ENCODE peak calls at places on chromosome 13, in five cellular contexts. X is endodermal cell, V is tibial nerve, R is fibroblast of lung, T is thyroid gland. E is an unnamed sample.

GRCh38 chr13:91133941-91134772 is 213.3 kb upstream of the MIR17HG start:
- DNase-seq in R (peak; percentile 60), X (peak; percentile 71), V (no peak), T (peak; percentile 50), E (peak; percentile 60)

GRCh38 chr13:93723316-93723715 is 496.7 kb downstream of the GPC6 start:
- DNase-seq in T (no peak), R (peak; percentile 32), X (no peak), V (no peak), E (no peak)

GRCh38 chr13:60583911-60584753 is 187.1 kb downstream of the TDRD3 start:
- DNase-seq in X (peak; percentile 77), V (peak; percentile 15), T (no peak), R (peak; percentile 94), E (peak; percentile 25)

GRCh38 chr13:111944171-111944583 is 122.8 kb upstream of the SOX1 start:
- DNase-seq in T (no peak), X (no peak), V (no peak), R (no peak), E (no peak)

GRCh38 chr13:43558942-43559341 is 227.8 kb downstream of the ENOX1 start:
- DNase-seq in V (no peak), R (no peak), X (no peak), T (no peak), E (no peak)

GRCh38 chr13:18946738-18947137 is 234.9 kb downstream of the TUBA3C start:
- DNase-seq in R (no peak), X (peak; percentile 14), V (no peak), T (no peak), E (no peak)

GRCh38 chr13:87999141-87999765 is 328.1 kb downstream of the SLITRK5 start:
- DNase-seq in X (no peak), R (peak; percentile 83), V (no peak), T (no peak), E (no peak)

GRCh38 chr13:44734204-44734707 is 158.1 kb upstream of the TSC22D1 start:
- DNase-seq in T (peak; percentile 60), R (peak; percentile 64), V (no peak), X (no peak), E (no peak)

GRCh38 chr13:100552755-100553154 is 35.8 kb downstream of the GGACT start:
- DNase-seq in X (no peak), T (no peak), R (no peak), V (no peak), E (no peak)

GRCh38 chr13:93309886-93310520 is 83.4 kb downstream of the GPC6 start:
- DNase-seq in R (peak; percentile 83), T (no peak), X (no peak), V (no peak), E (peak; percentile 29)

GRCh38 chr13:79937311-79938243 is 403.3 kb downstream of the SPRY2 start:
- DNase-seq in V (no peak), R (no peak), T (no peak), X (peak; percentile 35), E (no peak)

GRCh38 chr13:73533111-73533510 is 474.3 kb downstream of the KLF5 start:
- DNase-seq in X (no peak), T (no peak), V (no peak), R (peak; percentile 54), E (no peak)

GRCh38 chr13:100608906-100609305 is 20.3 kb upstream of the GGACT start:
- DNase-seq in R (peak; percentile 55), T (no peak), X (no peak), V (no peak), E (no peak)

GRCh38 chr13:20997301-20998061 is 63.9 kb downstream of the LATS2 start:
- DNase-seq in T (no peak), X (peak; percentile 51), V (no peak), R (peak; percentile 99), E (no peak)

GRCh38 chr13:79392882-79393563 is 13.0 kb downstream of the RBM26 start:
- DNase-seq in T (peak; percentile 14), X (no peak), V (no peak), R (peak; percentile 92), E (no peak)

GRCh38 chr13:33471182-33471581 is 185.6 kb upstream of the STARD13 start:
- DNase-seq in T (no peak), V (no peak), X (no peak), R (peak; percentile 19), E (peak; percentile 36)

GRCh38 chr13:34867590-34867989 is 74.5 kb upstream of the NBEA start:
- DNase-seq in R (peak; percentile 81), X (no peak), T (peak; percentile 68), V (no peak), E (no peak)

GRCh38 chr13:31213681-31214289 is 14.0 kb downstream of the B3GLCT start:
- DNase-seq in R (peak; percentile 27), X (no peak), V (no peak), T (no peak), E (no peak)

GRCh38 chr13:108266316-108266936 is 3.1 kb upstream of the TNFSF13B start:
- DNase-seq in T (no peak), X (no peak), R (no peak), V (no peak), E (no peak)

GRCh38 chr13:23578411-23579071 is 8.3 kb downstream of the TNFRSF19 start:
- DNase-seq in V (peak; percentile 64), X (peak; percentile 90), T (peak; percentile 75), R (peak; percentile 70), E (peak; percentile 82)

GRCh38 chr13:22665531-22665930 is 515.2 kb upstream of the SGCG start:
- DNase-seq in T (no peak), V (no peak), X (no peak), R (no peak), E (no peak)

GRCh38 chr13:20405691-20406090 is 120.0 kb downstream of the CRYL1 start:
- DNase-seq in V (no peak), T (no peak), X (peak; percentile 83), R (no peak), E (peak; percentile 72)

GRCh38 chr13:101140936-101141335 is 275.4 kb downstream of the NALCN start:
- DNase-seq in R (no peak), T (no peak), X (no peak), V (no peak), E (no peak)

GRCh38 chr13:75258159-75258782 is 223.7 kb downstream of the TBC1D4 start:
- DNase-seq in V (no peak), R (peak; percentile 41), T (no peak), X (no peak), E (peak; percentile 47)

GRCh38 chr13:95880346-95880745 is 172.9 kb downstream of the UGGT2 start:
- DNase-seq in T (no peak), R (peak; percentile 50), V (no peak), X (no peak), E (no peak)

GRCh38 chr13:53165201-53165600 is 136.6 kb downstream of the OLFM4 start:
- DNase-seq in T (no peak), R (no peak), V (no peak), X (no peak), E (peak; percentile 46)

GRCh38 chr13:46496086-46496485 is 56.9 kb upstream of the LRCH1 start:
- DNase-seq in V (no peak), T (no peak), R (no peak), X (no peak), E (no peak)

GRCh38 chr13:80502359-80502758 is 161.4 kb upstream of the SPRY2 start:
- DNase-seq in V (no peak), X (no peak), R (no peak), T (no peak), E (no peak)

GRCh38 chr13:42804244-42804868 is 23.0 kb downstream of the FAM216B start:
- DNase-seq in R (no peak), V (no peak), T (no peak), X (no peak), E (no peak)

GRCh38 chr13:37686501-37686900 is 87.9 kb upstream of the POSTN start:
- DNase-seq in R (no peak), X (no peak), T (no peak), V (no peak), E (no peak)

GRCh38 chr13:74117207-74117705 is 16.9 kb downstream of the KLF12 start:
- DNase-seq in V (no peak), R (no peak), T (no peak), X (no peak), E (no peak)

GRCh38 chr13:74025369-74025768 is 108.8 kb downstream of the KLF12 start:
- DNase-seq in R (no peak), X (no peak), T (no peak), V (no peak), E (no peak)

GRCh38 chr13:50686547-50686946 is 156.9 kb downstream of the DLEU7 start:
- DNase-seq in R (no peak), X (no peak), V (no peak), T (no peak), E (no peak)
- H3K27ac ChIP-seq in R (no peak overlapping the region), X (no peak overlapping the region), V (peak overlapping the region; percentile 85), T (no peak overlapping the region), E (no peak overlapping the region)

GRCh38 chr13:105665284-105665683 is 870.2 kb downstream of the EFNB2 start:
- DNase-seq in X (no peak), V (no peak), T (no peak), R (peak; percentile 92), E (no peak)

GRCh38 chr13:105660550-105660949 is 874.9 kb downstream of the EFNB2 start:
- DNase-seq in V (no peak), X (no peak), R (peak; percentile 46), T (no peak), E (no peak)

GRCh38 chr13:105663182-105663581 is 872.3 kb downstream of the EFNB2 start:
- DNase-seq in V (no peak), X (no peak), R (no peak), T (no peak), E (no peak)
- H3K4me3 ChIP-seq in V (no peak overlapping the region), X (no peak overlapping the region), R (no peak overlapping the region), T (no peak overlapping the region), E (no peak overlapping the region)

GRCh38 chr13:114101325-114101821 is 31.1 kb downstream of the RASA3 start:
- DNase-seq in V (peak; percentile 19), T (peak; percentile 62), R (peak; percentile 15), X (peak; percentile 62), E (no peak)
- H3K4me1 ChIP-seq in V (no peaks in the 10 kb centered on the region), T (peaks cover 4% of the 10 kb centered on the region), R (peaks cover 28% of the 10 kb centered on the region), X (no peaks in the 10 kb centered on the region), E (peaks cover 8% of the 10 kb centered on the region)

GRCh38 chr13:29359181-29359580 is 236.3 kb downstream of the SLC7A1 start:
- DNase-seq in V (no peak), X (no peak), T (peak; percentile 22), R (no peak), E (no peak)
- H3K27ac ChIP-seq in V (no peak overlapping the region), X (no peak overlapping the region), T (no peak overlapping the region), R (no peak overlapping the region), E (no peak overlapping the region)

GRCh38 chr13:98055623-98056022 is 87.3 kb upstream of the FARP1 start:
- DNase-seq in R (no peak), T (no peak), V (no peak), X (no peak), E (no peak)
- H3K4me3 ChIP-seq in R (no peak overlapping the region), T (no peak overlapping the region), V (no peak overlapping the region), X (no peak overlapping the region), E (no peak overlapping the region)

GRCh38 chr13:99506632-99507031 is 5.4 kb downstream of the TM9SF2 start:
- DNase-seq in X (no peak), V (no peak), T (no peak), R (no peak), E (no peak)

GRCh38 chr13:99501952-99502310 is 659 bp downstream of the TM9SF2 start:
- DNase-seq in T (peak; percentile 28), X (no peak), R (peak; percentile 29), V (no peak), E (no peak)

GRCh38 chr13:99509477-99509876 is 8.2 kb downstream of the TM9SF2 start:
- DNase-seq in V (no peak), R (no peak), X (no peak), T (no peak), E (no peak)

GRCh38 chr13:99507054-99507453 is 5.8 kb downstream of the TM9SF2 start:
- DNase-seq in T (no peak), X (no peak), V (no peak), R (no peak), E (no peak)

GRCh38 chr13:99505814-99506269 is 4.6 kb downstream of the TM9SF2 start:
- DNase-seq in V (no peak), X (no peak), R (peak; percentile 14), T (no peak), E (no peak)
- H3K4me1 ChIP-seq in V (no peaks in the 10 kb centered on the region), X (peaks cover 5% of the 10 kb centered on the region), R (no peaks in the 10 kb centered on the region), T (peaks cover 36% of the 10 kb centered on the region), E (peaks cover 8% of the 10 kb centered on the region)